ENCODE peak calls at places on chromosome 6, in ten cellular contexts. N is body of pancreas; L is pancreas; S is cardiac fibroblast; Y is foreskin fibroblast; A is naive thymus-derived CD4-positive, alpha-beta T cell; K is aorta; P is GM12865; V is endothelial cell of umbilical vein; B is brain microvascular endothelial cell. G is an unnamed sample.
A peak's percentile ranks its signal among the peaks of the same experiment; 100 is the strongest.

GRCh38 chr6:12150812-12151432 is 138.8 kb downstream of the HIVEP1 start:
- DNase-seq in L (no peak), P (peak; percentile 49), B (no peak), Y (peak; percentile 28), S (no peak), A (no peak), V (no peak), N (peak; percentile 17), K (no peak), G (peak; percentile 24)

GRCh38 chr6:56995347-56995746 is 40.4 kb downstream of the BEND6 start:
- DNase-seq in Y (no peak), V (no peak), A (no peak), B (no peak), S (no peak), N (no peak), P (no peak), L (no peak), K (no peak), G (no peak)

GRCh38 chr6:133945158-133945557 is 7.9 kb upstream of the TBPL1 start:
- DNase-seq in S (peak; percentile 19), B (no peak), N (no peak), K (no peak), V (no peak), L (no peak), Y (peak; percentile 51), A (no peak), P (no peak), G (no peak)

GRCh38 chr6:79993012-79993910 is 11.2 kb upstream of the TTK start:
- DNase-seq in A (no peak), S (no peak), P (no peak), N (no peak), Y (no peak), B (no peak), L (no peak), V (no peak), K (no peak), G (no peak)

GRCh38 chr6:69162811-69163210 is 527.7 kb downstream of the ADGRB3 start:
- DNase-seq in P (no peak), B (no peak), A (no peak), K (no peak), S (no peak), L (no peak), Y (peak; percentile 25), N (no peak), V (no peak), G (no peak)

GRCh38 chr6:7468382-7469081 is 72.9 kb upstream of the DSP start:
- DNase-seq in L (no peak), N (peak; percentile 20), S (peak; percentile 83), Y (peak; percentile 58), K (no peak), P (no peak), A (no peak), B (peak; percentile 81), V (peak; percentile 21), G (peak; percentile 40)

GRCh38 chr6:123527406-123527805 is 109.3 kb downstream of the TRDN start:
- DNase-seq in B (no peak), V (no peak), P (no peak), L (no peak), N (no peak), A (no peak), K (no peak), Y (no peak), S (no peak), G (peak; percentile 55)

GRCh38 chr6:14396826-14397517 is 279.4 kb downstream of the CD83 start:
- DNase-seq in L (peak; percentile 34), N (peak; percentile 21), K (no peak), Y (peak; percentile 59), A (no peak), B (peak; percentile 13), S (peak; percentile 11), P (peak; percentile 28), V (no peak), G (no peak)

GRCh38 chr6:149129401-149130077 is 188.0 kb upstream of the TAB2 start:
- DNase-seq in A (no peak), V (no peak), P (peak; percentile 12), L (no peak), Y (peak; percentile 86), B (peak; percentile 42), N (peak; percentile 13), S (peak; percentile 49), K (no peak), G (no peak)

GRCh38 chr6:124567401-124567800 is 394.8 kb upstream of the RNF217 start:
- DNase-seq in K (no peak), Y (no peak), V (no peak), B (no peak), P (no peak), N (no peak), A (no peak), S (no peak), L (no peak), G (no peak)

DNA sequence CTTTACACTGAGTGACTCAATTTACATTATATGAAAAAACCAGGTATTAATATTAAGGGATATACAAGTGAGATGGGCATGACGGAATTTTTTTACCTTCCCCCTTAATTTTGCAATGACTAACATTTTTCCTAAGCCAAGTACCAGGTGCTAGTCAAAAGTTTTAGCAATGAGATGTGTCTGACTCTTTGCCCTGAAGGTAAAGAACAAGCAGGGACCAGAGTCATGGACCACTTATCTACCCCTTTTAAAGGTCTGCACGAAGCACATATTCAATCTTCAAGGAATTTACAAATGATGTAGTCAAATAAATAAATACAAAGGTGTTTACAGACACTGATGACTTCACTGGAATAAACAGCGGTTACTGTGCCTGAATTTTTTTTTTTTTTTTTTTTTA is 1.4 kb downstream of the GLO1 start:
- DNase-seq in N (no peak), K (no peak), S (no peak), Y (no peak), A (no peak), V (no peak), P (no peak), L (no peak), B (no peak), G (no peak)
- H3K4me3 ChIP-seq in N (no peak overlapping the region), K (no peak overlapping the region), S (no peak overlapping the region), Y (no peak overlapping the region), A (no peak overlapping the region), V (peak overlapping the region; percentile 15), P (no peak overlapping the region), L (no peak overlapping the region), B (no peak overlapping the region), G (peak overlapping the region; percentile 63)

GRCh38 chr6:63705707-63706106 is 70.1 kb downstream of the PHF3 start:
- DNase-seq in Y (no peak), B (no peak), S (no peak), A (no peak), V (no peak), P (no peak), K (no peak), L (no peak), N (no peak), G (no peak)

GRCh38 chr6:63706630-63707029 is 71.0 kb downstream of the PHF3 start:
- DNase-seq in K (no peak), S (no peak), L (no peak), V (no peak), N (no peak), B (no peak), Y (no peak), P (no peak), A (no peak), G (no peak)

GRCh38 chr6:63709148-63709547 is 73.5 kb downstream of the PHF3 start:
- DNase-seq in K (no peak), V (no peak), N (no peak), A (no peak), B (no peak), P (no peak), L (no peak), S (no peak), Y (no peak), G (no peak)

GRCh38 chr6:63713332-63713731 is 77.7 kb downstream of the PHF3 start:
- DNase-seq in B (no peak), Y (no peak), L (no peak), P (no peak), S (no peak), K (no peak), N (no peak), V (no peak), A (no peak), G (no peak)

GRCh38 chr6:63708631-63709030 is 73.0 kb downstream of the PHF3 start:
- DNase-seq in S (no peak), B (no peak), N (no peak), V (no peak), L (no peak), A (no peak), Y (no peak), P (no peak), K (no peak), G (no peak)
- H3K4me3 ChIP-seq in S (no peak overlapping the region), B (no peak overlapping the region), N (no peak overlapping the region), V (no peak overlapping the region), L (no peak overlapping the region), A (no peak overlapping the region), Y (no peak overlapping the region), P (no peak overlapping the region), K (no peak overlapping the region), G (no peak overlapping the region)

DNA sequence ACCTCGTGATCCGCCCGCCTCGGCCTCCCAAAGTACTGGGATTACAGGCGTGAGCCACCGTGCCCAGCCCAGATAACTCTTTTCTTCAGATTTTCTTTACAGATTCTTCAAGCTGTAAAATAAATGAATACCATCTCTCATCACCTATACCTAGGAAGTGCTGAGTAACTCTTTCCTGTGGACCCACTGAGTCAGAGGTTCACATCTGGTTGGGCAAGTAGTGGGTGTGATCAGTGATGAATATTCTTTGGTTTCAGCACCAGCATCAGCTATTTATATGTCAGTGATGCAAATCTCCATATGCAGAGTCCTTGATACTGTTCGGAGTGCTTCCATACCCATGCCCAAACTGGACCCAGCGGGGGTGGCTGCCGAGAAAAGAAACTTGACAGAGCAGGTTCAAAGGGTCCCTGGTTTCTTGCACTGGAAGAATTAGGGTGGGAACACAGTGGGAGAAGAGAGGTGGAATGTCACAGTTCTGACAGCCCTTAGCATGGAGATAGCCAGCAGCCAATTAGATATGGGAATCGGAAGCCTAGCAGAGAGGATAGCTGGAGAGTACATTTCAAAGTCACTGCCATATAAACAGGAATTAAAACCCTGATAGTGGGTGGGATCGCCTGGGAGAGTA is 64.9 kb upstream of the DDR1 start:
- DNase-seq in P (no peak), A (no peak), V (peak; percentile 32), K (no peak), B (no peak), L (no peak), N (no peak), Y (peak; percentile 63), S (no peak), G (no peak)
- H3K4me3 ChIP-seq in P (no peak overlapping the region), A (no peak overlapping the region), V (no peak overlapping the region), K (no peak overlapping the region), B (no peak overlapping the region), L (no peak overlapping the region), N (no peak overlapping the region), Y (no peak overlapping the region), S (no peak overlapping the region), G (no peak overlapping the region)

DNA sequence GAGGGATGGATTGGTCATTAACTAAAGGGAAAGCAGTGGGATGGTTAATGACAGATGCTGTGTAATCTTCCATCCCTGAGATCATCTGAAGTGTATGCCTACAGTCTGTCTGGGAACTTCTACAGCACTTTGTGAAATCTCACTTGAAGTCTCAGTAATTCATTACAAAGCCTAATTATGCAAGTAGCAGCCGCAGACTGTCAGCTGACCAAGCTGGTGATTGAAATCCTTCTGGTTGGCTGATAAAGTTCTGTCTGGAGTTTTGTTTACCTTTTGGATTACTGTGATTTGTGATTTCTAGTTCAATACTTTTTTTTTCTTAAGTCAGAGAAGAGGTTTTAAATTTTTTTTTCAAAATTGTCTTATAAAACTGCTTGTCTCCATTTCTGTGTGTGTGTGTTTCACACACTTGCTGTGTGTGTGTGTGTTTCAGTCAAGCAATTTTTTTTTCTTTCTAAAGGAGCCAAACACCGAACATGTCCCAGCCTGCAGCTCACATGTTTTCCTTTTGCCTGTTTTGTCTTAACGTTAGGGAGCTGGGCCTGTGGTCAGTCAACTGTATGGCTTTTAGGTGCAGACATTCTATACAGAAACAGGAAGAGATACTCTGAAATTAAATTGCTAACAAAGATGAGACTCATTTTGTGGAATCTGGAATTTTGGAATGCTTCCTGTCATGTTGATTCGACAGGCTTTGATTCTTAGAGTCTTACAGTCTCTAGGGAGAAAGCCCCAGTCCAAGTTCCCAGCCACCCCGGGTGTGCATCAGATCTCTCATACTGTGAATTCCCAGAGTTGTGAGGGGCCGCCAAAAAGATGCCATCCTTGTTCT is 28.5 kb upstream of the ADGRF4 start:
- DNase-seq in P (no peak), B (peak; percentile 17), V (no peak), S (peak; percentile 24), A (no peak), L (no peak), Y (no peak), N (no peak), K (no peak), G (peak; percentile 77)
- H3K4me3 ChIP-seq in P (no peak overlapping the region), B (no peak overlapping the region), V (no peak overlapping the region), S (no peak overlapping the region), A (no peak overlapping the region), L (no peak overlapping the region), Y (no peak overlapping the region), N (no peak overlapping the region), K (no peak overlapping the region), G (peak overlapping the region; percentile 14)

G was measured in A673.